ENCODE peak calls at places on chromosomes 4 and X, in four cellular contexts. One of them, this sample, is unnamed.

GRCh38 chrX:85627363-85627762 is 247.9 kb upstream of the POF1B start:
- DNase-seq in SK-N-SH: peak; percentile 6
- DNase-seq in HCT116: no peak
- DNase-seq in GM23248: peak; percentile 24
- DNase-seq in this sample: peak; percentile 74

GRCh38 chr4:21709031-21709430 is 239.5 kb downstream of the KCNIP4 start:
- DNase-seq in SK-N-SH: no peak
- DNase-seq in GM23248: no peak
- DNase-seq in HCT116: no peak
- DNase-seq in this sample: no peak

GRCh38 chr4:153243464-153243863 is 39.2 kb downstream of the TRIM2 start:
- DNase-seq in SK-N-SH: no peak
- DNase-seq in GM23248: no peak
- DNase-seq in HCT116: no peak
- DNase-seq in this sample: no peak

GRCh38 chrX:43958529-43958928 is 14.7 kb downstream of the NDP start:
- DNase-seq in HCT116: peak; percentile 81
- DNase-seq in SK-N-SH: peak; percentile 64
- DNase-seq in GM23248: peak; percentile 73
- DNase-seq in this sample: peak; percentile 85

GRCh38 chr4:40912455-40913055 is 162.8 kb downstream of the NSUN7 start:
- DNase-seq in GM23248: peak; percentile 64
- DNase-seq in HCT116: no peak
- DNase-seq in SK-N-SH: no peak
- DNase-seq in this sample: no peak

GRCh38 chrX:10173331-10173900 is 16.6 kb downstream of the CLCN4 start:
- DNase-seq in GM23248: peak; percentile 89
- DNase-seq in HCT116: no peak
- DNase-seq in SK-N-SH: no peak
- DNase-seq in this sample: no peak

GRCh38 chrX:24343719-24344118 is 16.7 kb upstream of the SUPT20HL1 start:
- DNase-seq in HCT116: no peak
- DNase-seq in SK-N-SH: no peak
- DNase-seq in GM23248: no peak
- DNase-seq in this sample: peak; percentile 43

GRCh38 chr4:7999279-7999678 is 59.6 kb upstream of the AFAP1 start:
- DNase-seq in HCT116: no peak
- DNase-seq in SK-N-SH: no peak
- DNase-seq in GM23248: no peak
- DNase-seq in this sample: no peak

GRCh38 chr4:45621926-45622325 is 501.9 kb downstream of the GABRG1 start:
- DNase-seq in GM23248: peak; percentile 89
- DNase-seq in SK-N-SH: no peak
- DNase-seq in HCT116: no peak
- DNase-seq in this sample: no peak

GRCh38 chr4:56705373-56705772 is 24.3 kb upstream of the HOPX start:
- DNase-seq in SK-N-SH: no peak
- DNase-seq in HCT116: no peak
- DNase-seq in GM23248: no peak
- DNase-seq in this sample: no peak

GRCh38 chr4:11618666-11619282 is 190.1 kb upstream of the HS3ST1 start:
- DNase-seq in SK-N-SH: no peak
- DNase-seq in GM23248: no peak
- DNase-seq in HCT116: no peak
- DNase-seq in this sample: no peak

GRCh38 chr4:85210353-85210752 is 243.9 kb upstream of the WDFY3 start:
- DNase-seq in HCT116: peak; percentile 57
- DNase-seq in SK-N-SH: no peak
- DNase-seq in GM23248: peak; percentile 48
- DNase-seq in this sample: no peak

GRCh38 chr4:10178763-10179162 is 62.2 kb upstream of the WDR1 start:
- DNase-seq in HCT116: no peak
- DNase-seq in GM23248: no peak
- DNase-seq in SK-N-SH: no peak
- DNase-seq in this sample: no peak

GRCh38 chr4:10180927-10181744 is 64.5 kb upstream of the WDR1 start:
- DNase-seq in HCT116: no peak
- DNase-seq in SK-N-SH: no peak
- DNase-seq in GM23248: peak; percentile 84
- DNase-seq in this sample: peak; percentile 51

GRCh38 chr4:10180603-10180926 is 64.0 kb upstream of the WDR1 start:
- DNase-seq in GM23248: no peak
- DNase-seq in HCT116: no peak
- DNase-seq in SK-N-SH: no peak
- DNase-seq in this sample: no peak

GRCh38 chr4:10181745-10182445 is 65.3 kb upstream of the WDR1 start:
- DNase-seq in HCT116: no peak
- DNase-seq in SK-N-SH: no peak
- DNase-seq in GM23248: no peak
- DNase-seq in this sample: no peak

GRCh38 chr4:10179957-10180602 is 63.5 kb upstream of the WDR1 start:
- DNase-seq in GM23248: peak; percentile 67
- DNase-seq in HCT116: no peak
- DNase-seq in SK-N-SH: no peak
- DNase-seq in this sample: no peak
- H3K9ac ChIP-seq in GM23248: peak overlapping the region; percentile 75
- H3K9ac ChIP-seq in HCT116: no peak overlapping the region
- H3K9ac ChIP-seq in SK-N-SH: no peak overlapping the region
- H3K9ac ChIP-seq in this sample: no peak overlapping the region

GRCh38 chr4:145935253-145936141 is 3.1 kb downstream of the ZNF827 start:
- DNase-seq in SK-N-SH: peak; percentile 50
- DNase-seq in GM23248: peak; percentile 40
- DNase-seq in HCT116: no peak
- DNase-seq in this sample: peak; percentile 94
- H2AFZ ChIP-seq in SK-N-SH: peak overlapping the region; percentile 74
- H2AFZ ChIP-seq in GM23248: peak overlapping the region; percentile 81
- H2AFZ ChIP-seq in HCT116: no peak overlapping the region
- H2AFZ ChIP-seq in this sample: no peak overlapping the region

GRCh38 chr4:6184169-6184568 is 16.2 kb downstream of the JAKMIP1 start:
- DNase-seq in SK-N-SH: no peak
- DNase-seq in GM23248: no peak
- DNase-seq in HCT116: no peak
- DNase-seq in this sample: no peak
- H3K9ac ChIP-seq in SK-N-SH: no peak overlapping the region
- H3K9ac ChIP-seq in GM23248: no peak overlapping the region
- H3K9ac ChIP-seq in HCT116: no peak overlapping the region
- H3K9ac ChIP-seq in this sample: no peak overlapping the region

GRCh38 chr4:75030028-75030427 is 97.1 kb downstream of the PARM1 start:
- DNase-seq in GM23248: no peak
- DNase-seq in SK-N-SH: no peak
- DNase-seq in HCT116: no peak
- DNase-seq in this sample: no peak
- H2AFZ ChIP-seq in GM23248: no peak overlapping the region
- H2AFZ ChIP-seq in SK-N-SH: no peak overlapping the region
- H2AFZ ChIP-seq in HCT116: no peak overlapping the region
- H2AFZ ChIP-seq in this sample: no peak overlapping the region

DNA sequence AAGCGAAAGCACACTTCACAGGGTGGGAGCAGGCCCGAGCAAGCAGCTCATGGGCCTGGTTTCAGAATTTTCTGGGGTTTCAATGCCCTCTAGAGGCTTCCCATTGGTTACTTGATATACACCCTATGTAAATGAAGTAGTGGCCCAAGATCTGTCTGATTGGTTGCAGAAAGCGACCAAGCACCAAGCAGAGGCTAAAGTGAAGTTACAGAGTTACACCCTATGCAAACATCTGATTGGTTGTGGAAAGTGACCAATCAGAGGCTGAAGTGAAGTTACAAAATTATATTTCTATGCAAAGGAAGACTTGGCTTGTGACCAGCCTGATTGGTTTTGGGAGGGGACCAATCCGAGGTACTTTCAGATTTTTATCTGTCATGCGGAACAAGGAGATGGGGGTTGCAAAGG is 8.2 kb downstream of the FHIP1A start:
- DNase-seq in HCT116: no peak
- DNase-seq in GM23248: no peak
- DNase-seq in SK-N-SH: no peak
- DNase-seq in this sample: no peak
- H3K9ac ChIP-seq in HCT116: no peak overlapping the region
- H3K9ac ChIP-seq in GM23248: no peak overlapping the region
- H3K9ac ChIP-seq in SK-N-SH: no peak overlapping the region
- H3K9ac ChIP-seq in this sample: no peak overlapping the region

GRCh38 chr4:139015948-139016451 is 419 bp downstream of the NOCT start:
- DNase-seq in HCT116: no peak
- DNase-seq in SK-N-SH: no peak
- DNase-seq in GM23248: peak; percentile 61
- DNase-seq in this sample: peak; percentile 84
- H2AFZ ChIP-seq in HCT116: no peak overlapping the region
- H2AFZ ChIP-seq in SK-N-SH: no peak overlapping the region
- H2AFZ ChIP-seq in GM23248: peak overlapping the region; percentile 78
- H2AFZ ChIP-seq in this sample: peak overlapping the region; percentile 98

DNA sequence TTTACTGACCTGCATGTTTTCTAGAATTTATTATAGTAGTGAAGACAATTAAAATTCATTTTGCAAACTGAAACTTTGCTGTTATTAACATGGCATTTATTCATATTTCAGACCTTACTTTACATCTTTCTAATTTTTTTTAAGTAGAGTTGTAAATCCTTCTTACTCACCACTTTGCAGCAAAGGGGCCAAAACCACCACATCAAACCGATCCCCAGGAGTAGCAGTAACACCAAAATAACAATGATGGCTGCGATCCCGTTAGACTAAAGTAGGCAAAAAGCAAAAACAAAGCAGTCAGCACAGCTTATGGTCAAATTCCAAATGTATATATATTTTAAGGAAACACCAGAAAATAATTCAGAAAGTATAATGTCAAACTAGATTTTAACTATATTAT is 64.7 kb downstream of the ANTXR2 start:
- DNase-seq in SK-N-SH: no peak
- DNase-seq in HCT116: no peak
- DNase-seq in GM23248: no peak
- DNase-seq in this sample: no peak
- H3K9ac ChIP-seq in SK-N-SH: no peak overlapping the region
- H3K9ac ChIP-seq in HCT116: no peak overlapping the region
- H3K9ac ChIP-seq in GM23248: no peak overlapping the region
- H3K9ac ChIP-seq in this sample: no peak overlapping the region

GRCh38 chr4:54099287-54099958 is 540 bp upstream of the GSX2 start:
- DNase-seq in GM23248: no peak
- DNase-seq in HCT116: no peak
- DNase-seq in SK-N-SH: no peak
- DNase-seq in this sample: peak; percentile 63
- H2AFZ ChIP-seq in GM23248: no peak overlapping the region
- H2AFZ ChIP-seq in HCT116: no peak overlapping the region
- H2AFZ ChIP-seq in SK-N-SH: no peak overlapping the region
- H2AFZ ChIP-seq in this sample: peak overlapping the region; percentile 99

GRCh38 chrX:37796302-37796701 is 16.4 kb downstream of the CYBB start:
- DNase-seq in GM23248: no peak
- DNase-seq in SK-N-SH: no peak
- DNase-seq in HCT116: no peak
- DNase-seq in this sample: no peak
- H3K9ac ChIP-seq in GM23248: no peak overlapping the region
- H3K9ac ChIP-seq in SK-N-SH: no peak overlapping the region
- H3K9ac ChIP-seq in HCT116: no peak overlapping the region
- H3K9ac ChIP-seq in this sample: no peak overlapping the region

DNA sequence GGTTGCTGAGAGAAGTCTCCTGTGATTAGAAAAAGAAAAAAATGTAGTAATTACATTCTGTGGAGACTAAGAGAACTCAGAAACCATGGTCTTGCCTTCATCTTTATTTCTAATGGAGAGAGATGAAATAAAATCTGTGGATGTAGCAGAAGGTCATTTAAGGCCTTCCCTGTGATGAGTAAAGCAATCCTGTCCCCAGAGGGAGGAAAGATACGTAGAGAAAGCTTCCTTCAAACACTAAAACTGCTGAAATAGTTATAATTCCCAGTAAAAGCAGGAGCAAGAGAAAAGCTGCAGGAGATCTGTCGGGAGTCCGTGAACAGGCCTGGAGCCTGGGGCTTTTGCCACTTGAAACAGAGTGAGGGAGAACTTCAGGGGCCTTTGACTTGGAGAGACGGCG is 11.2 kb upstream of the SEPSECS start:
- DNase-seq in HCT116: no peak
- DNase-seq in SK-N-SH: no peak
- DNase-seq in GM23248: no peak
- DNase-seq in this sample: no peak
- H2AFZ ChIP-seq in HCT116: no peak overlapping the region
- H2AFZ ChIP-seq in SK-N-SH: no peak overlapping the region
- H2AFZ ChIP-seq in GM23248: no peak overlapping the region
- H2AFZ ChIP-seq in this sample: no peak overlapping the region